ENCODE peak calls at places on chromosome 5, in ten cellular contexts. F, D, U, S, W, X, C, L, P and G are unnamed samples.

GRCh38 chr5:58902765-58903164 is 319.9 kb downstream of the RAB3C start:
- DNase-seq in F (no peak), D (no peak), U (no peak), S (no peak), W (no peak), X (no peak), C (no peak), L (no peak), P (peak; percentile 14), G (no peak)

GRCh38 chr5:96259211-96259772 is 173.8 kb downstream of the PCSK1 start:
- DNase-seq in F (peak; percentile 57), D (peak; percentile 35), U (no peak), S (no peak), W (no peak), X (no peak), C (peak; percentile 80), L (no peak), P (peak; percentile 57), G (no peak)

GRCh38 chr5:40258205-40258604 is 421.5 kb upstream of the PTGER4 start:
- DNase-seq in F (no peak), D (no peak), U (no peak), S (no peak), W (no peak), X (no peak), C (no peak), L (no peak), P (no peak), G (no peak)

GRCh38 chr5:117326997-117327396 is 752.4 kb upstream of the SEMA6A start:
- DNase-seq in F (no peak), D (no peak), U (no peak), S (no peak), W (no peak), X (no peak), C (no peak), L (no peak), P (no peak), G (no peak)

GRCh38 chr5:144207875-144208444 is 37.3 kb downstream of the KCTD16 start:
- DNase-seq in F (no peak), D (no peak), U (no peak), S (no peak), W (no peak), X (no peak), C (no peak), L (no peak), P (no peak), G (no peak)

GRCh38 chr5:3120013-3120412 is 368.5 kb upstream of the IRX2 start:
- DNase-seq in F (no peak), D (no peak), U (no peak), S (no peak), W (no peak), X (no peak), C (no peak), L (no peak), P (no peak), G (no peak)

GRCh38 chr5:106307265-106307664 is 1363.5 kb downstream of the EFNA5 start:
- DNase-seq in F (no peak), D (no peak), U (no peak), S (no peak), W (no peak), X (no peak), C (no peak), L (no peak), P (no peak), G (no peak)

GRCh38 chr5:178304761-178305645 is 72.4 kb upstream of the PHYKPL start:
- DNase-seq in F (no peak), D (no peak), U (peak; percentile 1), S (no peak), W (peak; percentile 7), X (peak; percentile 5), C (no peak), L (peak; percentile 20), P (no peak), G (peak; percentile 22)

GRCh38 chr5:15222156-15222555 is 277.8 kb upstream of the FBXL7 start:
- DNase-seq in F (no peak), D (no peak), U (no peak), S (no peak), W (no peak), X (no peak), C (no peak), L (no peak), P (no peak), G (no peak)

GRCh38 chr5:36068751-36069281 is 2.1 kb upstream of the UGT3A2 start:
- DNase-seq in F (peak; percentile 6), D (no peak), U (no peak), S (no peak), W (no peak), X (no peak), C (no peak), L (no peak), P (no peak), G (no peak)

GRCh38 chr5:36070687-36071571 is 4.2 kb upstream of the UGT3A2 start:
- DNase-seq in F (no peak), D (no peak), U (no peak), S (no peak), W (no peak), X (peak; percentile 17), C (no peak), L (no peak), P (no peak), G (no peak)

GRCh38 chr5:36066001-36066539 is 612 bp downstream of the UGT3A2 start:
- DNase-seq in F (no peak), D (no peak), U (no peak), S (no peak), W (no peak), X (no peak), C (no peak), L (no peak), P (no peak), G (no peak)

GRCh38 chr5:36066540-36067210 is at the start of gene UGT3A2:
- DNase-seq in F (no peak), D (no peak), U (no peak), S (no peak), W (peak; percentile 96), X (no peak), C (no peak), L (no peak), P (no peak), G (no peak)
- H3K27ac ChIP-seq in F (no peak within 1 kb of the TSS), D (no peak within 1 kb of the TSS), U (no peak within 1 kb of the TSS), S (no peak within 1 kb of the TSS), W (no peak within 1 kb of the TSS), X (no peak within 1 kb of the TSS), C (no peak within 1 kb of the TSS), L (no peak within 1 kb of the TSS), P (no peak within 1 kb of the TSS), G (no peak within 1 kb of the TSS)

GRCh38 chr5:107699425-107699824 is 28.7 kb upstream of the EFNA5 start:
- DNase-seq in F (no peak), D (no peak), U (no peak), S (no peak), W (no peak), X (no peak), C (no peak), L (no peak), P (no peak), G (no peak)

GRCh38 chr5:107705390-107706014 is 34.8 kb upstream of the EFNA5 start:
- DNase-seq in F (no peak), D (no peak), U (no peak), S (no peak), W (no peak), X (no peak), C (peak; percentile 13), L (no peak), P (peak; percentile 33), G (no peak)

GRCh38 chr5:107700486-107700885 is 29.7 kb upstream of the EFNA5 start:
- DNase-seq in F (no peak), D (no peak), U (no peak), S (no peak), W (no peak), X (no peak), C (no peak), L (no peak), P (no peak), G (no peak)

DNA sequence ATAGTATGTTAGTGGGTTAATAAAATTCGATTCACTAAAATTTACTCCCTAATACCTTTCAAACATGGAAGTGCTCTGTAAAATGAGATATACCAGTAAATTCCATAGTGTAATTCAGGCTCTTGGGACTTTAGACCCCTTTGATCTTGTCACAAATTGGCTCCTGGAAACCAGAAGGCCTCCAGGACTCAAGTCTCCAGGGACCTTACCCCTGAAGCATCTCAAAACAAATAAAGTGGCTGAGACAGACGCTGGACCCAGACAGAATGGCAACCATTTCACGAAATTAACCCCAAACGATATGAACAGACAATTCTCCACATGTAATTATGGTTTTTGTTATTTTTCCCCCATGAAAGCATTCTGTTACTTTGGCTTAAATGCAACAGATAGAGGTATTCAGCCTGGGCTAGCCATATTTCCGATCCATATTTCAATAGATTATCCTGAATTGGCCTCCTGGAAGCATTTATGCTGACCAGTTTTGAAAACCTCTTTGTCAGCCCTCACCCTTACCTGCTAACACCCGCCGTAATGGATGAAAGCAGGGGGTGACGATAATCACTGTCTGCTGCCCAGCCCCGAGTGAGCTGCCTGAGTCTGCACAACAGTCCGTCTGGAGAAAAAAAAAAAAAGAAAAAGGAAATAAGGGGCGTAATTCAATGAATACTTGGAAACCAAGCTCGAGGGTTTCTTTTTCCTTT is 34.1 kb upstream of the EFNA5 start:
- DNase-seq in F (no peak), D (no peak), U (no peak), S (no peak), W (no peak), X (no peak), C (no peak), L (no peak), P (no peak), G (no peak)
- H3K27ac ChIP-seq in F (no peak overlapping the region), D (no peak overlapping the region), U (no peak overlapping the region), S (no peak overlapping the region), W (no peak overlapping the region), X (no peak overlapping the region), C (no peak overlapping the region), L (no peak overlapping the region), P (no peak overlapping the region), G (no peak overlapping the region)

DNA sequence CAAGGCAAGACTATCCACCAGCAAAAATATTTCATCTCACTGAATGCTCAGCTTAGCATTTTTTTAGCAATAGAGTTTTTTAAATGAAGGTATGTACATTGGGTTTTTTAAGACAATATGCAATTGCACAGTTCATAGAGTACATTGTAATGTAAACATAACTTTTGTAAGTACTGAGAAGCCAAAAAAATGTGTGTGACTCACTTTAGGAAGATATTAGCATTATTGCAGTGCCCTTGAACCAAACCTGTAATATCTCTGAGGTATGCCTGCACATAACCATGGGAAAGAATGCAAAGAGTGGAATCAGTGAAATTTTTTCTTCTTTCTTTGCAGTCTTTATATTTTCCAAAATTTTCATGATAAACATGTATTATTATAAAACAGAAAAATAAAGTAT is 1533.3 kb upstream of the WWC1 start:
- DNase-seq in F (no peak), D (no peak), U (no peak), S (no peak), W (no peak), X (no peak), C (no peak), L (no peak), P (peak; percentile 73), G (no peak)
- H3K27ac ChIP-seq in F (no peak overlapping the region), D (no peak overlapping the region), U (no peak overlapping the region), S (no peak overlapping the region), W (no peak overlapping the region), X (no peak overlapping the region), C (no peak overlapping the region), L (no peak overlapping the region), P (no peak overlapping the region), G (no peak overlapping the region)

DNA sequence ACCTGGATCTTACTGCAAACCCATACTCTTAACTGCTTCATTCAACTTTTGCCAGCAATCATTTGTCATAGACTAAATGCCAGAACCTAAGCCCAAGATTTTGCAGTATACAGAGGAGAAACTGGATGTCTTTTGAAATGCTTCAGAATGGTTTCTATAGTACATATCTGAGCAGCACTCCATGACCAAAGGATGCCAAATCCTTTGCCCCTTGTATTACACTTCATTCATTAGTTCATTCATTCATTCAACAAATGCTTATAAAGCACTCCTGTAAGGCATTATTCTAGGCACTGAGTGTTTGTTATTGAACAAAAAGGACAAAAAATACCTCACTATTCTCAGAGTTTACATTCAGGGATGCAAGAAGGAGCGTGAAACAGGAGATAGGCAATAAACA is 119.9 kb downstream of the SLC1A3 start:
- DNase-seq in F (no peak), D (no peak), U (no peak), S (no peak), W (no peak), X (no peak), C (no peak), L (no peak), P (no peak), G (no peak)
- H3K27ac ChIP-seq in F (no peak overlapping the region), D (no peak overlapping the region), U (no peak overlapping the region), S (no peak overlapping the region), W (no peak overlapping the region), X (no peak overlapping the region), C (no peak overlapping the region), L (no peak overlapping the region), P (no peak overlapping the region), G (no peak overlapping the region)